ENCODE peak calls at places on chromosome 6, in ten cellular contexts. P is HepG2; S is Daoy; J is ACHN; G is NCI-H1694 treated with DMSO at 0.1 percent for 48 hours; D is NCI-H2107; Q is ovary; T is CD8-positive, alpha-beta memory T cell; X is HFFc6; O is colonic mucosa. H is an unnamed sample.

GRCh38 chr6:13307508-13307995 is 20.8 kb downstream of the TBC1D7 start:
- DNase-seq in O (no peak), D (no peak), P (no peak), Q (no peak), X (peak), S (no peak), G (no peak), T (no peak), J (peak), H (no peak)

GRCh38 chr6:13096084-13096483 is 232.3 kb downstream of the TBC1D7 start:
- DNase-seq in J (no peak), P (no peak), D (no peak), G (no peak), S (no peak), Q (no peak), T (no peak), O (no peak), X (no peak), H (no peak)

GRCh38 chr6:33731035-33731434 is 15.7 kb downstream of the IP6K3 start:
- DNase-seq in D (no peak), G (no peak), O (no peak), Q (no peak), T (no peak), P (no peak), X (no peak), S (no peak), J (no peak), H (no peak)

GRCh38 chr6:157063176-157063934 is 260.0 kb downstream of the TMEM242 start:
- DNase-seq in X (peak), D (no peak), J (no peak), T (no peak), O (no peak), P (no peak), S (no peak), Q (no peak), G (no peak), H (no peak)

GRCh38 chr6:37241131-37241530 is 16.4 kb upstream of the TBC1D22B start:
- DNase-seq in X (no peak), J (no peak), S (no peak), D (no peak), G (no peak), O (no peak), T (no peak), Q (no peak), P (no peak), H (no peak)

GRCh38 chr6:130928993-130929678 is 101.9 kb downstream of the SMLR1 start:
- DNase-seq in P (no peak), S (no peak), X (peak), D (no peak), Q (no peak), O (no peak), J (no peak), G (no peak), T (no peak), H (no peak)

GRCh38 chr6:161029195-161029809 is 37.7 kb downstream of the MAP3K4 start:
- DNase-seq in G (no peak), S (peak), Q (no peak), O (no peak), T (no peak), D (no peak), J (no peak), P (no peak), X (peak), H (no peak)

GRCh38 chr6:124495316-124496176 is 466.7 kb upstream of the RNF217 start:
- DNase-seq in X (no peak), P (no peak), O (no peak), Q (no peak), G (no peak), T (no peak), S (no peak), D (no peak), J (no peak), H (no peak)

GRCh38 chr6:108588586-108588985 is 27.9 kb downstream of the FOXO3 start:
- DNase-seq in S (peak), X (peak), T (no peak), Q (no peak), D (no peak), G (no peak), J (peak), O (peak), P (no peak), H (no peak)

GRCh38 chr6:163823577-163823976 is 409.1 kb downstream of the QKI start:
- DNase-seq in T (no peak), Q (no peak), O (no peak), P (no peak), G (no peak), J (no peak), D (no peak), X (no peak), S (no peak), H (no peak)

GRCh38 chr6:146595981-146596731 is 2.6 kb upstream of the ADGB start:
- DNase-seq in O (no peak), X (no peak), J (no peak), G (no peak), D (no peak), S (no peak), Q (no peak), T (no peak), P (no peak), H (peak)

GRCh38 chr6:169921853-169922779 is 170.7 kb downstream of the ERMARD start:
- DNase-seq in J (no peak), D (no peak), X (no peak), S (no peak), T (no peak), Q (no peak), P (peak), O (no peak), G (no peak), H (no peak)

GRCh38 chr6:13304101-13304500 is 24.2 kb downstream of the TBC1D7 start:
- DNase-seq in J (no peak), X (no peak), O (no peak), G (no peak), S (no peak), P (no peak), Q (no peak), D (no peak), T (no peak), H (no peak)

GRCh38 chr6:17045581-17046322 is 56.1 kb upstream of the STMND1 start:
- DNase-seq in X (peak), S (peak), G (no peak), P (no peak), Q (no peak), T (no peak), J (no peak), D (no peak), O (no peak), H (no peak)

GRCh38 chr6:113466526-113466925 is 390.6 kb upstream of the MARCKS start:
- DNase-seq in O (no peak), D (no peak), S (no peak), J (no peak), X (no peak), T (no peak), Q (no peak), P (no peak), G (no peak), H (no peak)

GRCh38 chr6:144151010-144151727 is 852 bp downstream of the STX11 start:
- DNase-seq in X (no peak), Q (no peak), G (no peak), T (peak), O (peak), D (no peak), P (no peak), J (peak), S (peak), H (no peak)

GRCh38 chr6:20571261-20571660 is 37.0 kb downstream of the CDKAL1 start:
- DNase-seq in X (no peak), O (no peak), T (no peak), D (no peak), J (no peak), G (no peak), S (no peak), P (no peak), Q (no peak), H (no peak)

GRCh38 chr6:137973201-137973600 is 106.1 kb downstream of the TNFAIP3 start:
- DNase-seq in P (no peak), O (no peak), X (no peak), G (no peak), J (no peak), T (no peak), S (no peak), D (no peak), Q (no peak), H (no peak)

GRCh38 chr6:65191412-65191811 is 515.6 kb downstream of the EYS start:
- DNase-seq in D (no peak), O (no peak), X (no peak), Q (no peak), G (no peak), J (no peak), P (no peak), S (no peak), T (no peak), H (no peak)

H was measured in right cardiac atrium.